ENCODE peak calls at places on chromosomes 6 and 20, in four cellular contexts. One of them, this sample, is unnamed.

GRCh38 chr6:129686941-129687627 is 22.9 kb downstream of the ARHGAP18 start:
- DNase-seq in Calu3: no peak
- DNase-seq in dermis microvascular lymphatic vessel endothelial cell: no peak
- DNase-seq in head of caudate nucleus: no peak
- DNase-seq in this sample: no peak

GRCh38 chr6:221531-222349 is 70.5 kb upstream of the DUSP22 start:
- DNase-seq in dermis microvascular lymphatic vessel endothelial cell: no peak
- DNase-seq in Calu3: no peak
- DNase-seq in head of caudate nucleus: no peak
- DNase-seq in this sample: no peak

GRCh38 chr6:30914854-30915590 is 984 bp downstream of the VARS2 start:
- DNase-seq in dermis microvascular lymphatic vessel endothelial cell: no peak
- DNase-seq in head of caudate nucleus: peak; percentile 23
- DNase-seq in Calu3: no peak
- DNase-seq in this sample: peak; percentile 9

GRCh38 chr20:10064611-10065010 is 29.8 kb downstream of the ANKEF1 start:
- DNase-seq in dermis microvascular lymphatic vessel endothelial cell: no peak
- DNase-seq in head of caudate nucleus: no peak
- DNase-seq in Calu3: no peak
- DNase-seq in this sample: no peak

GRCh38 chr6:117469356-117469755 is 13.1 kb upstream of the DCBLD1 start:
- DNase-seq in Calu3: no peak
- DNase-seq in dermis microvascular lymphatic vessel endothelial cell: no peak
- DNase-seq in head of caudate nucleus: no peak
- DNase-seq in this sample: no peak

GRCh38 chr6:146311079-146311478 is 232.6 kb upstream of the RAB32 start:
- DNase-seq in dermis microvascular lymphatic vessel endothelial cell: peak; percentile 23
- DNase-seq in head of caudate nucleus: no peak
- DNase-seq in Calu3: no peak
- DNase-seq in this sample: no peak

GRCh38 chr20:13142143-13142542 is 78.9 kb upstream of the ISM1 start:
- DNase-seq in head of caudate nucleus: no peak
- DNase-seq in dermis microvascular lymphatic vessel endothelial cell: no peak
- DNase-seq in Calu3: no peak
- DNase-seq in this sample: no peak

GRCh38 chr6:551405-551804 is 105.5 kb downstream of the HUS1B start:
- DNase-seq in Calu3: no peak
- DNase-seq in head of caudate nucleus: no peak
- DNase-seq in dermis microvascular lymphatic vessel endothelial cell: no peak
- DNase-seq in this sample: no peak

GRCh38 chr6:90938116-90938515 is 351.2 kb upstream of the MAP3K7 start:
- DNase-seq in Calu3: no peak
- DNase-seq in dermis microvascular lymphatic vessel endothelial cell: no peak
- DNase-seq in head of caudate nucleus: no peak
- DNase-seq in this sample: no peak

GRCh38 chr6:32761084-32761483 is 2.2 kb downstream of the HLA-DQB2 start:
- DNase-seq in dermis microvascular lymphatic vessel endothelial cell: no peak
- DNase-seq in head of caudate nucleus: no peak
- DNase-seq in Calu3: no peak
- DNase-seq in this sample: no peak

GRCh38 chr6:87154641-87155271 is 609 bp upstream of the ZNF292 start:
- DNase-seq in head of caudate nucleus: no peak
- DNase-seq in dermis microvascular lymphatic vessel endothelial cell: no peak
- DNase-seq in Calu3: no peak
- DNase-seq in this sample: no peak

This sample was measured in endothelial cell of umbilical vein.